ENCODE peak calls at places on chromosomes 2 and 18, in six cellular contexts. U is stomach, Y is WERI-Rb-1, A is esophagus muscularis mucosa, M is K562, G is cardiac muscle cell. L is an unnamed sample.

GRCh38 chr2:20624156-20624883 is 26.6 kb downstream of the HS1BP3 start:
- DNase-seq in G (no peak), U (no peak), Y (no peak), M (no peak), A (no peak), L (no peak)

GRCh38 chr18:80258640-80259039 is 11.3 kb upstream of the PARD6G start:
- DNase-seq in Y (no peak), G (no peak), U (no peak), M (no peak), A (no peak), L (no peak)

GRCh38 chr2:220506466-220506865 is 879.0 kb downstream of the SLC4A3 start:
- DNase-seq in G (no peak), Y (no peak), M (no peak), U (no peak), A (no peak), L (no peak)

GRCh38 chr2:163884416-163884815 is 148.6 kb upstream of the FIGN start:
- DNase-seq in M (no peak), U (no peak), Y (no peak), A (no peak), G (no peak), L (no peak)

GRCh38 chr2:61377046-61377445 is 93.8 kb downstream of the USP34 start:
- DNase-seq in M (no peak), A (no peak), U (no peak), G (no peak), Y (no peak), L (no peak)

GRCh38 chr2:17538022-17538843 is 2.3 kb upstream of the VSNL1 start:
- DNase-seq in A (no peak), U (no peak), G (peak; percentile 5), Y (peak; percentile 30), M (no peak), L (peak; percentile 30)

GRCh38 chr18:47968006-47968676 is 37.7 kb upstream of the SMAD2 start:
- DNase-seq in A (no peak), U (peak; percentile 61), M (no peak), Y (no peak), G (peak; percentile 59), L (no peak)

GRCh38 chr18:74496508-74497307 is 545 bp downstream of the CNDP2 start:
- DNase-seq in M (no peak), A (no peak), U (peak; percentile 69), G (peak; percentile 73), Y (peak; percentile 78), L (peak; percentile 69)

GRCh38 chr2:30484995-30485394 is 37.9 kb downstream of the LCLAT1 start:
- DNase-seq in G (no peak), M (no peak), U (no peak), Y (no peak), A (no peak), L (no peak)

GRCh38 chr18:3059272-3059671 is 46.3 kb upstream of the LPIN2 start:
- DNase-seq in Y (no peak), U (no peak), A (no peak), G (no peak), M (no peak), L (no peak)

GRCh38 chr2:233489666-233490065 is 76.9 kb downstream of the USP40 start:
- DNase-seq in G (no peak), U (no peak), M (no peak), A (no peak), Y (no peak), L (no peak)

GRCh38 chr18:38427234-38427633 is 861.6 kb upstream of the CELF4 start:
- DNase-seq in G (peak; percentile 25), M (no peak), U (no peak), A (no peak), Y (peak; percentile 67), L (no peak)

GRCh38 chr2:42810971-42811865 is 18.8 kb upstream of the HAAO start:
- DNase-seq in U (no peak), M (peak; percentile 18), A (no peak), G (peak; percentile 44), Y (peak; percentile 60), L (peak; percentile 58)

GRCh38 chr2:144211826-144212225 is 308.1 kb downstream of the ZEB2 start:
- DNase-seq in A (no peak), M (no peak), G (no peak), Y (no peak), U (no peak), L (no peak)

GRCh38 chr2:112084689-112085381 is 29.8 kb downstream of the TMEM87B start:
- DNase-seq in M (no peak), Y (no peak), A (no peak), U (no peak), G (no peak), L (no peak)

GRCh38 chr2:103902347-103902746 is 951.6 kb upstream of the POU3F3 start:
- DNase-seq in G (no peak), M (no peak), U (no peak), Y (no peak), A (no peak), L (no peak)

GRCh38 chr2:3628800-3629199 is 29.2 kb upstream of the ALLC start:
- DNase-seq in Y (peak; percentile 86), M (peak; percentile 32), G (peak; percentile 73), U (peak; percentile 25), A (no peak), L (peak; percentile 43)

GRCh38 chr2:6723865-6724571 is 141.7 kb downstream of the CMPK2 start:
- DNase-seq in U (no peak), M (no peak), G (no peak), Y (no peak), A (no peak), L (no peak)

GRCh38 chr18:36511791-36512352 is 214.4 kb downstream of the FHOD3 start:
- DNase-seq in G (peak; percentile 32), Y (no peak), M (no peak), A (no peak), U (no peak), L (no peak)

GRCh38 chr2:148794558-148794957 is 80.5 kb upstream of the KIF5C start:
- DNase-seq in Y (no peak), G (no peak), M (no peak), A (no peak), U (no peak), L (no peak)

GRCh38 chr2:105904938-105905337 is 160.2 kb downstream of the NCK2 start:
- DNase-seq in A (no peak), Y (no peak), G (no peak), U (no peak), M (no peak), L (no peak)

GRCh38 chr18:13433685-13434084 is 215.1 kb downstream of the LDLRAD4 start:
- DNase-seq in Y (no peak), M (no peak), U (no peak), G (no peak), A (no peak), L (no peak)

GRCh38 chr18:26322892-26323653 is 96.8 kb downstream of the TAF4B start:
- DNase-seq in U (no peak), Y (no peak), M (no peak), A (no peak), G (no peak), L (no peak)

GRCh38 chr2:177169810-177170514 is 42.6 kb upstream of the HNRNPA3 start:
- DNase-seq in A (no peak), Y (peak; percentile 36), G (no peak), M (no peak), U (no peak), L (no peak)

GRCh38 chr2:64819774-64820688 is 166.3 kb upstream of the SERTAD2 start:
- DNase-seq in M (no peak), Y (no peak), U (no peak), A (no peak), G (no peak), L (no peak)

GRCh38 chr2:164242409-164242808 is 378.9 kb downstream of the GRB14 start:
- DNase-seq in G (no peak), A (no peak), M (no peak), Y (no peak), U (no peak), L (no peak)

GRCh38 chr2:222169346-222169745 is 129.5 kb downstream of the PAX3 start:
- DNase-seq in A (no peak), U (no peak), M (no peak), G (no peak), Y (no peak), L (no peak)

GRCh38 chr2:133286326-133286922 is 281.8 kb downstream of the NCKAP5 start:
- DNase-seq in G (no peak), A (no peak), Y (no peak), M (no peak), U (no peak), L (no peak)

DNA sequence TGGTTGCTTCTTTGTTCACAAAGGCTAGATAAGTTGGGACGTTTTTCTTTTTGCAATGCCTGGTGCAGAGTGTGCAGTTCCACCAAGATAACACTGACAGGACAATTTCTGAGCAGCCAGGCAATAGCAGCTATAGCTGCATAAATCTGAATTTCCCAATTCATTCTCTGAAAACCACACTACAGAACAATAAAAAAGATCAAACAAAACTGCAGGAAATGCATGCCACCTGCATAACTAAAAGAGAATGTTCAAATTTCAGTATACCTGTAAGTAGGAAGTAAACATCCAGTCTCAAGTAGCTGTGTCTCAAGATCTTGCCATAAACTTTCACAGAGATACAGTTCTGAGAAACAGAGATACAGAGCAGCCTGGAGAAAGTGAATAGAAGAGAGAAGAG is 5.3 kb upstream of the KCTD18 start:
- DNase-seq in G (no peak), M (no peak), A (no peak), U (no peak), Y (no peak), L (no peak)
- TF ChIP-seq CTCF in G (no peak), M (no peak), A (no peak), U (no peak), Y (no peak), L (no peak)

DNA sequence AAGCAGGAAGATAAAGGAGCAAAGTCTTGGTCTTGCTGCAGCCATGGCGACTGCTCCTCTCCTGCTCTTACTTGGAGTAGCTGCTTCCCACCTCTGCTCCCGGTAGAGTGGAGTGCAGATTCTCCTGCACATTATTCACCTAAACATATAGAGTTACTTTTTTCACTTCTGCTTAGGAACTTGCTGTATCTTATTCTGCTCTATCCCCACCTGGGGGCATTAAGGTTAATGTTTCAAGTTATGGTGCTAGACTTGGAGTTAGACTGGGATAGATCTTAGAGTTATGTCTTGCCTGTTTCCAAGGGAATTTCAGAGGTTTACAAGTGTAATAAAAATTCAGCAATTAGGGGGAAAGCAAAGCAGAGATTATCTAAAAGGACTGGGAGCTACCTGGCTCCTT is 144.2 kb downstream of the SETBP1 start:
- DNase-seq in A (no peak), G (no peak), M (no peak), Y (no peak), U (no peak), L (no peak)
- TF ChIP-seq CTCF in A (no peak), G (no peak), M (no peak), Y (no peak), U (no peak), L (no peak)

GRCh38 chr2:37526856-37527255 is 144.6 kb downstream of the CDC42EP3 start:
- DNase-seq in G (no peak), A (no peak), M (no peak), U (no peak), Y (no peak), L (no peak)

GRCh38 chr2:37529830-37530452 is 141.5 kb downstream of the CDC42EP3 start:
- DNase-seq in M (no peak), A (no peak), G (no peak), U (no peak), Y (no peak), L (no peak)

GRCh38 chr2:37527362-37527761 is 144.1 kb downstream of the CDC42EP3 start:
- DNase-seq in U (no peak), M (no peak), A (no peak), Y (no peak), G (no peak), L (no peak)

GRCh38 chr2:37532503-37532902 is 138.9 kb downstream of the CDC42EP3 start:
- DNase-seq in A (no peak), Y (no peak), M (no peak), U (no peak), G (no peak), L (no peak)
- TF ChIP-seq CTCF in A (no peak), Y (no peak), M (no peak), U (no peak), G (no peak), L (no peak)

GRCh38 chr2:25480561-25480960 is 138.8 kb upstream of the DNMT3A start:
- DNase-seq in A (no peak), Y (no peak), U (no peak), M (no peak), G (no peak), L (no peak)
- TF ChIP-seq CTCF in A (no peak), Y (no peak), U (no peak), M (no peak), G (no peak), L (no peak)